ENCODE peak calls at places on chromosomes 2 and 18, in five cellular contexts. J is hippocampal formation; E is heart left ventricle; Q is CD8-positive, alpha-beta T cell; G is GM13977. P is an unnamed sample.

GRCh38 chr2:230439590-230439989 is 23.6 kb downstream of the SP100 start:
- DNase-seq in Q (no peak), E (no peak), J (no peak), G (no peak), P (peak; percentile 21)

GRCh38 chr18:48997985-48998831 is 47.4 kb upstream of the SMAD7 start:
- DNase-seq in Q (no peak), J (no peak), E (peak; percentile 80), G (no peak), P (peak; percentile 88)

GRCh38 chr2:127525692-127526141 is 572 bp downstream of the IWS1 start:
- DNase-seq in G (peak; percentile 34), E (no peak), Q (no peak), J (no peak), P (no peak)

GRCh38 chr2:25341753-25342371 is at the start of gene DNMT3A:
- DNase-seq in Q (peak; percentile 63), E (peak; percentile 77), J (peak; percentile 71), G (peak; percentile 87), P (peak; percentile 49)

GRCh38 chr2:204010611-204011560 is 74.3 kb downstream of the ICOS start:
- DNase-seq in G (no peak), J (no peak), E (no peak), Q (no peak), P (no peak)

GRCh38 chr2:33275689-33276444 is 200.6 kb upstream of the RASGRP3 start:
- DNase-seq in G (no peak), E (peak; percentile 66), J (no peak), Q (peak; percentile 65), P (no peak)

GRCh38 chr2:26615336-26616031 is 25.7 kb downstream of the CIB4 start:
- DNase-seq in Q (no peak), E (no peak), J (peak; percentile 29), G (no peak), P (no peak)

GRCh38 chr2:118177932-118178331 is 89.7 kb downstream of the INSIG2 start:
- DNase-seq in E (no peak), G (no peak), J (no peak), Q (no peak), P (no peak)

GRCh38 chr2:121665504-121665903 is 16.2 kb upstream of the CLASP1 start:
- DNase-seq in J (no peak), G (no peak), Q (no peak), E (no peak), P (no peak)

GRCh38 chr2:2645162-2645855 is 314.2 kb upstream of the MYT1L start:
- DNase-seq in G (no peak), J (no peak), Q (no peak), E (no peak), P (no peak)

GRCh38 chr18:48877941-48878340 is 72.8 kb downstream of the SMAD7 start:
- DNase-seq in E (no peak), G (no peak), J (no peak), Q (no peak), P (no peak)

GRCh38 chr18:24736686-24737085 is 276.2 kb downstream of the HRH4 start:
- DNase-seq in G (no peak), E (no peak), Q (no peak), J (no peak), P (no peak)

GRCh38 chr2:221973902-221974301 is 324.9 kb downstream of the PAX3 start:
- DNase-seq in E (no peak), J (no peak), Q (no peak), G (no peak), P (no peak)

GRCh38 chr18:48589797-48590519 is 51.1 kb downstream of the CTIF start:
- DNase-seq in E (peak; percentile 91), Q (no peak), J (peak; percentile 87), G (no peak), P (no peak)

GRCh38 chr2:204984421-204984925 is 439.2 kb downstream of the PARD3B start:
- DNase-seq in J (no peak), G (no peak), Q (no peak), E (no peak), P (no peak)

GRCh38 chr2:219551412-219551811 is 7.6 kb downstream of the TMEM198 start:
- DNase-seq in G (no peak), J (no peak), E (peak; percentile 27), Q (peak; percentile 19), P (peak; percentile 86)

GRCh38 chr2:221969087-221969829 is 329.5 kb downstream of the PAX3 start:
- DNase-seq in Q (no peak), G (peak; percentile 36), E (no peak), J (peak; percentile 8), P (peak; percentile 12)

GRCh38 chr2:229800997-229801754 is 86.8 kb upstream of the DNER start:
- DNase-seq in J (peak; percentile 24), E (peak; percentile 35), G (peak; percentile 60), Q (peak; percentile 72), P (no peak)

GRCh38 chr2:19807866-19808265 is 93.9 kb downstream of the TTC32 start:
- DNase-seq in Q (no peak), E (no peak), J (no peak), G (no peak), P (no peak)

GRCh38 chr18:44518666-44519065 is 162.0 kb upstream of the SETBP1 start:
- DNase-seq in E (no peak), G (no peak), Q (no peak), J (no peak), P (no peak)

GRCh38 chr2:9627310-9627709 is 3.5 kb downstream of the YWHAQ start:
- DNase-seq in Q (no peak), E (no peak), G (no peak), J (no peak), P (peak; percentile 31)

GRCh38 chr2:212921711-212922110 is 229.7 kb downstream of the IKZF2 start:
- DNase-seq in J (no peak), G (no peak), E (no peak), Q (no peak), P (no peak)

GRCh38 chr18:80026363-80026762 is 7.9 kb upstream of the RBFA start:
- DNase-seq in G (no peak), E (no peak), J (no peak), Q (no peak), P (no peak)

GRCh38 chr2:150679456-150680120 is 192.1 kb upstream of the RND3 start:
- DNase-seq in G (no peak), Q (no peak), J (no peak), E (no peak), P (peak; percentile 53)

GRCh38 chr2:66426250-66427064 is 8.5 kb upstream of the MEIS1 start:
- DNase-seq in E (peak; percentile 23), J (no peak), G (no peak), Q (no peak), P (no peak)

GRCh38 chr18:35143615-35144596 is 96.9 kb upstream of the ZNF397 start:
- DNase-seq in Q (peak; percentile 32), E (peak; percentile 42), J (peak; percentile 63), G (peak; percentile 49), P (no peak)

GRCh38 chr2:201913197-201913596 is 106.9 kb downstream of the CDK15 start:
- DNase-seq in E (no peak), J (no peak), G (no peak), Q (no peak), P (no peak)

GRCh38 chr2:37091873-37092272 is 7.6 kb downstream of the GPATCH11 start:
- DNase-seq in G (peak; percentile 26), E (no peak), Q (no peak), J (no peak), P (no peak)

GRCh38 chr2:69253033-69253535 is 133.9 kb downstream of the GFPT1 start:
- DNase-seq in J (no peak), E (no peak), G (no peak), Q (no peak), P (no peak)

GRCh38 chr2:207530160-207531023 is 630 bp downstream of the CREB1 start:
- DNase-seq in E (peak; percentile 62), G (peak; percentile 50), J (peak; percentile 24), Q (peak; percentile 68), P (no peak)

GRCh38 chr2:9554841-9555337 is 741 bp downstream of the ADAM17 start:
- DNase-seq in E (no peak), G (peak; percentile 20), J (no peak), Q (peak; percentile 33), P (peak; percentile 80)

GRCh38 chr18:75475228-75475627 is 47.7 kb upstream of the SMIM21 start:
- DNase-seq in E (no peak), J (no peak), G (no peak), Q (no peak), P (no peak)

GRCh38 chr2:30503007-30503691 is 56.1 kb downstream of the LCLAT1 start:
- DNase-seq in G (peak; percentile 17), J (no peak), E (no peak), Q (no peak), P (no peak)

GRCh38 chr2:230864605-230865323 is at the start of gene ITM2C:
- DNase-seq in E (peak; percentile 72), G (peak; percentile 91), Q (peak; percentile 82), J (peak; percentile 63), P (peak; percentile 52)

GRCh38 chr2:9998916-9999654 is 44.3 kb upstream of the KLF11 start:
- DNase-seq in J (no peak), Q (no peak), E (no peak), G (no peak), P (no peak)

P was measured in NCI-H226.